ENCODE peak calls at places on chromosomes 6 and 20, in five cellular contexts. J is left lung, W is foreskin fibroblast, Y is GM10248, O is glutamatergic neuron. E is an unnamed sample.

GRCh38 chr6:122555561-122555960 is 54.6 kb upstream of the PKIB start:
- DNase-seq in J (no peak), W (no peak), Y (no peak), O (no peak), E (no peak)

GRCh38 chr20:25320035-25320800 is 70.4 kb downstream of the ABHD12 start:
- DNase-seq in J (no peak), W (no peak), Y (no peak), O (peak), E (no peak)

GRCh38 chr6:17932362-17932852 is 55.0 kb downstream of the KIF13A start:
- DNase-seq in J (peak), W (peak), Y (no peak), O (no peak), E (no peak)

GRCh38 chr6:28137458-28138020 is 4.1 kb upstream of the ZKSCAN8 start:
- DNase-seq in J (no peak), W (no peak), Y (peak), O (no peak), E (no peak)

GRCh38 chr6:47096233-47096887 is 54.2 kb upstream of the ADGRF1 start:
- DNase-seq in J (no peak), W (no peak), Y (no peak), O (no peak), E (no peak)

GRCh38 chr20:39271205-39271604 is 309.1 kb downstream of the DHX35 start:
- DNase-seq in J (no peak), W (no peak), Y (no peak), O (no peak), E (no peak)

GRCh38 chr20:29689411-29690225 is 1567.8 kb upstream of the DEFB115 start:
- DNase-seq in J (no peak), W (no peak), Y (no peak), O (no peak), E (no peak)

GRCh38 chr6:52617087-52617486 is 40.2 kb upstream of the TRAM2 start:
- DNase-seq in J (no peak), W (no peak), Y (no peak), O (no peak), E (no peak)

GRCh38 chr6:134437376-134437775 is 119.5 kb upstream of the SGK1 start:
- DNase-seq in J (peak), W (no peak), Y (peak), O (no peak), E (peak)

GRCh38 chr6:22904413-22904812 is 335.0 kb downstream of the HDGFL1 start:
- DNase-seq in J (no peak), W (no peak), Y (no peak), O (no peak), E (no peak)

DNA sequence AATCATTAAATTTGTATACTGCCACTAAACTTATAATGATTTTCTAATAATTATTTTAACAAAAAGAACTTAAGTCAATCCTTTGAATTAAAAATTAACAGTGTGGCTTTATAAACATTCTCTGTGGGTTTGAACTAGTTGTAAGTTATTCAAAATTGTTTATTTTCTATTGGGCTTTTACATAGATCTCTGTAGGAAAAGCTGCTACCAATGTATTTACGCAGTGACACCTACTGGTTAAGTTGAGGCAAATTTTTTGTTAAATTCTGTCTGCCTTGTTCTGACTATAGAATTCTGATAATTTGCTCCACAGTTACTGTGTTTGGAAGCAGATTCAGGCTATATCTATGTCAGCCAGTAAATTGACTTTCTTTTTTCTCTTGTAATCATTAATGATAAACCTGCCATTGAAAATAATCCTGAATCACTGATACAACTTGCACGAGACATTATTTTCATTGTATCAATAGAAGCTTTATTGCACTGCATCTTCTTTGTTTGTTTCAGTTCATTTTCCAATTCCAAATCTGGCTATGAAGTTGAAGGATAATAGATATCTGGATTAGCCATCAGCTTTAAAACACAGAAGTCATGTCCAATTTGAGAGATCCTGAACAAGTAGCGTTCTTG is 66.0 kb upstream of the UTRN start:
- DNase-seq in J (no peak), W (peak), Y (peak), O (no peak), E (peak)
- TF ChIP-seq CTCF in J (peak), W (peak), Y (peak), O (peak), E (peak)

DNA sequence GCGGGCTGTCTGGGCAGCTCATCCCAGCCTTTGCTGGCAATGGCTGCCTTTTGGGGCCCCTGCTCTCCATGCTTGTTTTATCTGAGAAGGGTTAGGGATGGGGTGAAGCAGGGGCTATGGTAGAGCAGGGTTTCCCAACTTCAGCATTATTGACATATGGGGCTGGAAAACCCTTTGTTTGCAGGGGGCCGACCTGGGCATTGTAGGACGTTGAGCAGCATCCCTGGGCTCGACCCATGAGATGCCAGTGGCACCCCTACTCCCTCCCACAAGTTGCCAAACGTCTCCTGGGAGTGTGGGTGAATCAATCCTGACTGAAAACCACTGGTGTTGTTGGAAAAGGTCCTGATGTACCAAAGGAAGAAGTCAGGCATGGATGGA is 56.9 kb downstream of the KCNK5 start:
- DNase-seq in J (no peak), W (no peak), Y (no peak), O (no peak), E (no peak)
- TF ChIP-seq CTCF in J (no peak), W (no peak), Y (no peak), O (no peak), E (no peak)

GRCh38 chr20:17795449-17796095 is 95.8 kb downstream of the BANF2 start:
- DNase-seq in J (no peak), W (no peak), Y (no peak), O (no peak), E (no peak)

GRCh38 chr20:17795003-17795402 is 95.2 kb downstream of the BANF2 start:
- DNase-seq in J (no peak), W (no peak), Y (no peak), O (no peak), E (no peak)

GRCh38 chr20:17796096-17796563 is 96.4 kb downstream of the BANF2 start:
- DNase-seq in J (peak), W (peak), Y (no peak), O (no peak), E (peak)

GRCh38 chr20:17793986-17794385 is 94.2 kb downstream of the BANF2 start:
- DNase-seq in J (no peak), W (no peak), Y (no peak), O (no peak), E (no peak)

GRCh38 chr20:17794400-17794799 is 94.6 kb downstream of the BANF2 start:
- DNase-seq in J (no peak), W (no peak), Y (no peak), O (no peak), E (no peak)
- TF ChIP-seq CTCF in J (no peak), W (no peak), Y (no peak), O (no peak), E (no peak)

DNA sequence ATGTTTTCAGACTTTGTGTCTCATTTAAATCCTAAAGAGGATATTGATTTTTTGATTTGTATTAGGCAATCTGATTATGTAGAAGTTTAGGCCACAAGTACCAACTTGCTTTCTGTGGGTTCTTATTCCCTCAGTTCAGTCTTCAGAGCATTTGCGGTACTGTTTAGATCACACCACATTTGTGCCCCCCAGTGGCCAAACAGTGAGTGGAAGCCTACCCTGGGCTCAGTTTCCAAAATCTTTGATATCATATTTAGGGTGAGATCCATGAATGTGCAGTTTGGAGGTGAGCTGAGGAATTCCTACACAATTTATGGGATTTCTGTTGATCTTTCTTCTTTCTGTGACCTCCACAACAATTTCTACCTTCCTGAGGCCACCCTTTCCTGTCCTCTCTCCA is 92.3 kb upstream of the FUT9 start:
- DNase-seq in J (no peak), W (no peak), Y (peak), O (peak), E (peak)
- TF ChIP-seq CTCF in J (no peak), W (no peak), Y (no peak), O (peak), E (peak)

GRCh38 chr20:38134427-38135281 is 30.4 kb downstream of the TGM2 start:
- DNase-seq in J (peak), W (peak), Y (no peak), O (no peak), E (peak)

GRCh38 chr20:38132156-38132909 is 32.7 kb downstream of the TGM2 start:
- DNase-seq in J (no peak), W (no peak), Y (no peak), O (no peak), E (no peak)

GRCh38 chr20:38132910-38133501 is 32.1 kb downstream of the TGM2 start:
- DNase-seq in J (peak), W (no peak), Y (no peak), O (no peak), E (no peak)

GRCh38 chr20:38135641-38136420 is 29.2 kb downstream of the TGM2 start:
- DNase-seq in J (peak), W (no peak), Y (no peak), O (no peak), E (no peak)

DNA sequence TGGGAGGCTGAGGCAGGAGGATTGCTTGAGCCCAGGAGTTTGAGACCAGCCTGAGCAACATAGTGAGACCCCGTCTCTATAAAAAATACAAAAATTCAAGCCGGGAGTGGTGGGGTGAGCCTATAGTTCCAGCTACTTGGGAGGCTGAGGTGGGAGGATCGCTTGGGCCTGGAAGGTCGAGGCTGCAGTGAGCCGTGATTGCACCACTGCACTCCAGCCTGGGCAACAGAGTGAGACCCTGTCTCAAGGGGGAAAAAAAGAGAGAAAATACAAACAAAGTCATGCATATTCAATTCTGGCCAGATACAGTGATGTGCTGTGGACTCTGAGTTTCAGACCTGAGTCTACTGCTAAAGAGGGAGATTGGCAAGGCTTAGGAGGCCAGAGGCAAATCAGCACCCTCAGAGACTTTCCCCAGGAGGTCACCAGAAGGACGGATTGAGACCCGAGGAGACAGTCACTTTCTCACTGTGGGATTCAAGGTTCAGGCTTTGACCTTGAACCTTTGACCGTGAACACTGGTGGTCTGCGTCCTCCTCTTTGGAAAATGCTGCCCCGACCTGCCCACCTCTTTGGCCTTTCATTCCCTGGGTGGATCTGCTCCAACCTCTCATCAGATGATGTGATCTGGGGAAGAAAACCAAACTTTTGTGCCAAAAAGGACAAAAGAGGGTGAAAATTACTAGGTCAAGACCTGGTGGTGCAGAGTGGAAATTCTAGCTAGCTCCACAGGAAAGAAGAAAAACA is 31.2 kb downstream of the TGM2 start:
- DNase-seq in J (no peak), W (no peak), Y (no peak), O (no peak), E (no peak)
- TF ChIP-seq CTCF in J (no peak), W (no peak), Y (no peak), O (no peak), E (no peak)

GRCh38 chr6:115891704-115892225 is 168.9 kb downstream of the FRK start:
- DNase-seq in J (no peak), W (no peak), Y (no peak), O (no peak), E (no peak)
- TF ChIP-seq CTCF in J (no peak), W (no peak), Y (no peak), O (no peak), E (no peak)

GRCh38 chr6:89032599-89032998 is 48.0 kb upstream of the PNRC1 start:
- DNase-seq in J (no peak), W (no peak), Y (no peak), O (no peak), E (peak)
- TF ChIP-seq CTCF in J (no peak), W (no peak), Y (no peak), O (no peak), E (no peak)

GRCh38 chr6:148760568-148761531 is 14.0 kb downstream of the UST start:
- DNase-seq in J (peak), W (peak), Y (peak), O (peak), E (peak)
- TF ChIP-seq CTCF in J (no peak), W (no peak), Y (no peak), O (no peak), E (no peak)

GRCh38 chr6:117906454-117906904 is 585 bp upstream of the SLC35F1 start:
- DNase-seq in J (no peak), W (no peak), Y (peak), O (no peak), E (no peak)
- TF ChIP-seq CTCF in J (no peak), W (no peak), Y (no peak), O (no peak), E (no peak)